ENCODE peak calls at places on chromosomes 13 and 19, in five cellular contexts. E is GM12878, Q is K562, O is HepG2, K is SK-N-SH. W is an unnamed sample.
A peak's percentile ranks its signal among the peaks of the same experiment; 100 is the strongest.

GRCh38 chr19:41993612-41994483 is at the start of gene ATP1A3:
- DNase-seq in E (no peak), Q (peak; percentile 95), O (no peak), K (peak; percentile 95), W (peak; percentile 9)

GRCh38 chr13:45826741-45827140 is 24.8 kb downstream of the SIAH3 start:
- DNase-seq in E (peak; percentile 32), Q (no peak), O (no peak), K (no peak), W (no peak)

GRCh38 chr13:106151056-106151699 is 384.3 kb downstream of the EFNB2 start:
- DNase-seq in E (no peak), Q (no peak), O (no peak), K (no peak), W (no peak)

GRCh38 chr13:43116242-43116641 is 92.9 kb downstream of the DNAJC15 start:
- DNase-seq in E (no peak), Q (no peak), O (peak; percentile 5), K (no peak), W (no peak)

GRCh38 chr19:58228584-58229254 is at the start of gene ZNF544:
- DNase-seq in E (peak; percentile 9), Q (peak; percentile 78), O (peak; percentile 45), K (peak; percentile 74), W (peak; percentile 84)

GRCh38 chr19:8083141-8083540 is 30.6 kb downstream of the CCL25 start:
- DNase-seq in E (no peak), Q (no peak), O (no peak), K (no peak), W (no peak)

GRCh38 chr13:108858676-108859075 is 229.3 kb downstream of the MYO16 start:
- DNase-seq in E (no peak), Q (no peak), O (no peak), K (no peak), W (no peak)

GRCh38 chr13:104769520-104769919 is 1703.3 kb upstream of the SLC10A2 start:
- DNase-seq in E (no peak), Q (no peak), O (no peak), K (no peak), W (no peak)

GRCh38 chr19:45455707-45456499 is 11.9 kb upstream of the FOSB start:
- DNase-seq in E (no peak), Q (peak; percentile 88), O (peak; percentile 89), K (peak; percentile 71), W (peak; percentile 91)

GRCh38 chr13:43132228-43132627 is 108.8 kb downstream of the DNAJC15 start:
- DNase-seq in E (no peak), Q (peak; percentile 5), O (peak; percentile 52), K (no peak), W (no peak)

GRCh38 chr13:20134732-20135131 is 26.1 kb downstream of the GJA3 start:
- DNase-seq in E (no peak), Q (no peak), O (no peak), K (no peak), W (no peak)

GRCh38 chr13:106533940-106534843 is 1.3 kb downstream of the EFNB2 start:
- DNase-seq in E (no peak), Q (no peak), O (no peak), K (peak; percentile 64), W (peak; percentile 26)

GRCh38 chr19:58558066-58558622 is at the start of gene UBE2M:
- DNase-seq in E (no peak), Q (peak; percentile 57), O (no peak), K (no peak), W (no peak)

GRCh38 chr13:105139380-105140285 is 1395.8 kb downstream of the EFNB2 start:
- DNase-seq in E (peak; percentile 87), Q (no peak), O (peak; percentile 13), K (no peak), W (peak; percentile 95)

GRCh38 chr13:99417151-99417820 is 84.0 kb upstream of the TM9SF2 start:
- DNase-seq in E (no peak), Q (no peak), O (no peak), K (no peak), W (no peak)

GRCh38 chr19:19040417-19040816 is 7.0 kb downstream of the ARMC6 start:
- DNase-seq in E (no peak), Q (no peak), O (peak; percentile 76), K (no peak), W (no peak)

GRCh38 chr13:107867701-107868661 is 347.4 kb downstream of the LIG4 start:
- DNase-seq in E (no peak), Q (peak; percentile 85), O (no peak), K (peak; percentile 87), W (no peak)

GRCh38 chr19:18053571-18054219 is 33.0 kb downstream of the IL12RB1 start:
- DNase-seq in E (no peak), Q (no peak), O (no peak), K (no peak), W (no peak)

GRCh38 chr19:30812099-30812684 is 440.0 kb downstream of the ZNF536 start:
- DNase-seq in E (no peak), Q (no peak), O (peak; percentile 28), K (no peak), W (no peak)

GRCh38 chr19:2775556-2776430 is 7.3 kb downstream of the SGTA start:
- DNase-seq in E (no peak), Q (peak; percentile 57), O (peak; percentile 88), K (no peak), W (peak; percentile 59)

GRCh38 chr13:111659842-111660241 is 339.4 kb downstream of the TEX29 start:
- DNase-seq in E (no peak), Q (no peak), O (no peak), K (no peak), W (no peak)

GRCh38 chr19:11373166-11373884 is 1.1 kb upstream of the SWSAP1 start:
- DNase-seq in E (no peak), Q (no peak), O (no peak), K (peak; percentile 86), W (peak; percentile 71)

GRCh38 chr19:4012092-4012974 is 4.8 kb downstream of the PIAS4 start:
- DNase-seq in E (no peak), Q (no peak), O (no peak), K (peak; percentile 10), W (no peak)

GRCh38 chr19:11278670-11279069 is 16.3 kb upstream of the DOCK6 start:
- DNase-seq in E (no peak), Q (no peak), O (no peak), K (no peak), W (no peak)

GRCh38 chr13:41622545-41623429 is 165.4 kb downstream of the RGCC start:
- DNase-seq in E (no peak), Q (no peak), O (no peak), K (no peak), W (no peak)

GRCh38 chr13:98033277-98034247 is 80.1 kb downstream of the IPO5 start:
- DNase-seq in E (no peak), Q (peak; percentile 11), O (peak; percentile 85), K (peak; percentile 39), W (no peak)

GRCh38 chr13:45167611-45168554 is 33.0 kb downstream of the KCTD4 start:
- DNase-seq in E (no peak), Q (peak; percentile 7), O (no peak), K (no peak), W (no peak)

GRCh38 chr19:58578430-58578925 is 5.3 kb upstream of the MZF1 start:
- DNase-seq in E (no peak), Q (no peak), O (no peak), K (no peak), W (no peak)

DNA sequence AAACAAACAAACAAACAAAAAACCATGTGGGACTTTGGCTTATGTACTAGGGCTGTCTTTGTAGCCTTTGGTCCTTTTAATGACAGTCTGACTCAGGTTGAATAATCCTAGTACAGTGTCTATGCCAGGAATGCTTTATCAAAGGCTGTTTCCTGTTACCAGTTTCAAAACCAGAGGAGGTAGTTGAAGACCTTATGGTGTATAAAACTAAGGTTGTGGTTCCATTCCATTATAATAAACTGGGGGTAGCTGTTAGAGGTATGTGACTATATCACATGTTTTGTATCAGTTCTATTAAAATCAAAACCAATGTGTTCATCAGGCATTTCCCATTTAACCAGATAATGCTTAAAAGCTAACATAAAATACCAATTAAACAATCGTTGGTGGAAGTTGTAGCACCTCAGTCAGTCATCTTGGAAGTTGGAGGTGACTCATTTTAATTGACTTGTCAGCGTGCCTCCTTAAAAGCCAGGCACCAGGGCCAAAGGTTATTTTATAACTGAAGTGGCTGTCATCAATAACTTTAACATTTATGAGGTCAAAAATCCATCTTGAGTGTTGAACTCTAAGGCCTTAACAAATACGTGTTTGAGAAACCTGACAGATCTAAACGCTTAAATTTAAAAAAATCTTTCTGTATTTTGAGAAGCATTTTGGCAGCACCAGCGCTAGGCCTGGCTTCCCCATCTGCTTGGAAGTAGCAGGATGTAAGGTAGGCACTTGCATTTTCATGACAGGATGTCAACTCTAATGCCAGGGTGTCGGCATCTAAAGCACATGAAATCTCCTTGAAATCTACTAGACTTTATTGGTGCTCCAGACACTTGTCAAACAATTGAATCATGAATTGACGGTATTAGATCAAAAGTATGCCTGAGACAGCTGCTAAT is 162.5 kb downstream of the LMO7 start:
- DNase-seq in E (no peak), Q (no peak), O (no peak), K (no peak), W (no peak)
- TF ChIP-seq REST in E (no peak), Q (no peak), O (no peak), K (no peak), W (no peak)

GRCh38 chr13:56561327-56561726 is 579.4 kb upstream of the PRR20A start:
- DNase-seq in E (no peak), Q (no peak), O (no peak), K (no peak), W (no peak)
- TF ChIP-seq CTCF in E (no peak), Q (no peak), O (no peak), K (peak; percentile 26), W (no peak)

DNA sequence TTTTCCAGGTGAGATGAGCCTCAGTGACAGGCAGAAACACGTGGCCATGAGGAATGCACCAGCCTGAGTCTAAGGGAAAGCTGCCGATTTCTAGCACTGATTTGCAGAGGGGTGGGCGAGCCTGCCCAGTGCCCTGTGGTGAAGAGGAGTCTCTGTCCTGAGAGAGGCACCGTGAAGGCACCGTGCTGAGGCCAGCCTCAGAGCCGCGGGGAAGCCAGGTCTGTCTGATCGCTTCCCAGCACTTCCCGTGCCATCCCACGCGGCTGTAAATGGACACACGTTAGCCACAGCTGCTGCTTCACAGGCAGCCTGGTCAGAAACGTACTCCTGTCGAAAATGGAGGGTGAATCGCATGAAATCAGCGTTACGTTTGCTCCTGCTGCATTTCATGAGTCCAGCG is 79.8 kb downstream of the ATP11A start:
- DNase-seq in E (no peak), Q (no peak), O (no peak), K (no peak), W (no peak)
- TF ChIP-seq GABPA in E (no peak), Q (no peak), O (no peak), K (no peak), W (no peak)

DNA sequence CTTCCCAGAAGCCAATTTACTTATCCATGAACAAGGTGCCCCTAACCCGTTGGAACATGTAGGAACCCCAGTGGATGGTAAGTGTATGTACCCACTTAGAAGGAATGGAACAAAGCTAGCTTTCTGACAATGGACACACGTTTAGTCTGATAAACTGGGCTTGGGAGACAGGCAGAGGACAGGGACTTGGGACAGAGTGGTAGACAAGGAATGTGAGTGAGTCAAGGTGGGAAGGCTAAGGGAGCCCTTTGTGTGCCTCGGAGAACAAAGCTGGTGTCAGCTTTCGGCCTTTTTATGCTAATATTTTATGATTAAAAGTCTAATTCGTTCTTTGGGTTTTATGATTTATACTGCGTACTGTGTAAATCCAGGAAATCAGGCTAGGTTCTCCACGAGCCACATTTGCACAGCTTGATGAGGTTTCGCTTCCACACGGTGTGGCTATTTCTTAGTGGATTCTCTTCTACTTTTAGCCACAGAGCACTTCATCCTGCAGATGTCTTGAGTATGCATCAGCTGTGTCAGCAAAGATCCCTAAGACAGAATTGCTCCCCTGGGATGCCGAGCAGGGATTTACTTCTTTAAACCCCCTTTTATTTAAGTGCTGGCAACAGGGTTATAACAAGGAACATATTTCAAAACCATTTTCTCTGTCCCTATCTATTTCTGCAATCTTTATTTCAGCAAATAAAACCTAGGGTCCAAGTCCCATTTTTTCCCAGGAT is 258.5 kb downstream of the DLEU7 start:
- DNase-seq in E (no peak), Q (no peak), O (no peak), K (no peak), W (no peak)
- TF ChIP-seq REST in E (no peak), Q (no peak), O (no peak), K (no peak), W (no peak)

W was measured in HL-60.